ENCODE peak calls at places on chromosome 12, in six cellular contexts. N is cardiac muscle cell, B is Peyer's patch, V is BE2C, R is astrocyte of the spinal cord, Z is fibroblast of the aortic adventitia. C is an unnamed sample.

GRCh38 chr12:241266-241665 is 21.4 kb downstream of the SLC6A13 start:
- DNase-seq in Z (no peak), R (no peak), V (no peak), B (no peak), N (no peak), C (no peak)

GRCh38 chr12:4107436-4107878 is 166.1 kb upstream of the CCND2 start:
- DNase-seq in B (no peak), V (no peak), N (peak), Z (peak), R (peak), C (peak)

GRCh38 chr12:49937639-49938300 is 12.8 kb upstream of the AQP2 start:
- DNase-seq in Z (no peak), N (no peak), V (peak), R (no peak), B (no peak), C (no peak)

GRCh38 chr12:27572486-27573255 is 48.7 kb downstream of the PPFIBP1 start:
- DNase-seq in B (no peak), Z (peak), R (peak), N (no peak), V (no peak), C (peak)

GRCh38 chr12:59595557-59596231 is at the start of gene SLC16A7:
- DNase-seq in V (peak), N (peak), B (peak), R (peak), Z (peak), C (peak)

GRCh38 chr12:66698558-66698957 is 19.7 kb upstream of the GRIP1 start:
- DNase-seq in N (no peak), Z (no peak), R (no peak), V (no peak), B (no peak), C (no peak)

GRCh38 chr12:77830502-77830901 is at the start of gene NAV3:
- DNase-seq in Z (peak), V (no peak), N (peak), B (no peak), R (peak), C (peak)

GRCh38 chr12:125159687-125160086 is 94.5 kb downstream of the AACS start:
- DNase-seq in B (no peak), N (no peak), V (no peak), R (no peak), Z (no peak), C (no peak)

GRCh38 chr12:28535216-28535615 is 345.0 kb downstream of the CCDC91 start:
- DNase-seq in V (no peak), B (no peak), R (peak), Z (peak), N (peak), C (peak)

GRCh38 chr12:117188961-117189724 is 1.1 kb downstream of the FBXO21 start:
- DNase-seq in B (no peak), V (no peak), N (peak), R (peak), Z (peak), C (peak)

GRCh38 chr12:27743601-27744000 is 33.0 kb downstream of the MRPS35 start:
- DNase-seq in V (no peak), B (no peak), Z (no peak), R (no peak), N (no peak), C (no peak)

GRCh38 chr12:388547-389137 is 478 bp downstream of the KDM5A start:
- DNase-seq in N (peak), V (peak), R (peak), B (no peak), Z (peak), C (peak)

GRCh38 chr12:53504004-53504920 is 3.0 kb downstream of the NPFF start:
- DNase-seq in B (no peak), N (peak), Z (no peak), R (no peak), V (no peak), C (no peak)

GRCh38 chr12:122306407-122306806 is 40.1 kb upstream of the VPS33A start:
- DNase-seq in Z (no peak), B (no peak), N (no peak), R (no peak), V (no peak), C (no peak)
- TF ChIP-seq CTCF in Z (no peak), B (no peak), N (no peak), R (no peak), V (peak), C (no peak)

DNA sequence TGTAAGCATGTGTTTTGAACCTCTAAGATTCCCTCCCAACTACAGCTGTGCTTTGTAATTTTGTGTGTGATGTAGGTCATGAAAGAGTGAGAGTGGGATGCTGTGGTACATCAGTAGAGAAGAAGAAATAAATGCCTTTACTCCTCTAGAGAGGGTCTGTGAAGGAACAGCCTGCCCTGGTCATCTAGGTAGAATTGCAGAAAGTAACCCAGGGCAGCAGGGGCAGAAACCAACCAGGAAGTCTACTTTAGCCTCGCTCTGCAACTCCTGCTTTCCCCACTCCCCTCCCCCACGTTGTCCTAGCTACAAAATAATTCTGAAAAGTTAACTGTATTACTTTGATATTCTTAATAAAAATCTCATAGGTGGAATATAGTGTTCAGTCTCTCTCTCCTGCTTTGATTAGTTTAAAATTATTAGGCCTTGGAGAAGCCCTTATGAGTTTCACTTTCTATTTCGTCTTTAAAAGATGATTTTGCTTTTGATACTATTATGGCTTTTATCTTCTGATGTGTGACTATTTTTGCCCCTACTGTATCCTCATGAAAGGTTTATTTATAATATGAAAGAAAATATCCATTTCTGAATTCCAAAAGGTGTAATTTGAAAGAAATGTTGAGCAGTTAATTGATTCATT is 7.6 kb downstream of the TBK1 start:
- DNase-seq in N (no peak), R (no peak), V (no peak), B (no peak), Z (peak), C (no peak)
- H3K4me3 ChIP-seq in N (no peak), R (no peak), V (no peak), B (peak), Z (peak), C (no peak)

DNA sequence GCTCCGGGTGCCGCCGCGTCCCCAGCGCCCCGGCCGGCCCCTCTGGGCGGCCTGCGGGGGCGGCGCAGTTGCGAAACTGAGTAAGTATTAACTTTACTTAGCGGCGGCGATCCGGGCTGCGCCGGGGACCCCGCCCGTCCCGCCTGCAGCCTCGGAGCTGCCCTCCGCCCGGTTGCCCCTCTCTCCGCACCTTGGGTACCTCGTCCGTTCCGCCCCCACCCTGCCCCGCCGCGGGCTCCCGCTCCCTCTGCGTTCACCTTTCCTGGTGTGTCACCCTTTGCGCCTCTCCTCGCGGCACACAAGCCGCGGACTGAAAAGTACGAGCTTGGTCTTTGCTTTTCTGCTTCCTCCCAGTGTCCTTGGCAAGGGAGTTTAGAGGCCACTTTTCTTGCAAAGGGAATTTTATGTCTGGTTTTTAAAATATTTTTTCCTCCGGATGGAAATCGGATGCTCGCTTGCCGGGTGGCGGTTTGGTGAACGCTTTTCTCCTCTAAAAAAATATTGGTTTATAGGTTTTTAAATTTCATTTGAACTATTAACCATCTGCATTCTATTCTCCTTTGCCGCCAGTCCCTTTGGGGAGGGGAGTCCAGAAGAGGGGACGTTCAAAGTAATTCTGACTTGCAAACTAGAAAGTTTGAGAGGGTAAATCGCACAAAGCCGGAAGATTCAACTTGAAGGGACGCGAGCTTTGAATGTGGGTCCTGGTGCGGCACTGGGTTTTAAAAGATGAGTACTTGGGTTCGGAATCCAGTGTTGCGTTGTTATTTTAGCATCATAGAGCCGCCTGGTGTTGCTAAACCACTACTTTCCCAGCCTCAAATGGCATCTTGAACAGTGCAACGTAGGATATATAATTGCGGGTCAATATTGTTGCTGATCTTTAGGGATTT is 833 bp downstream of the RASSF8 start:
- DNase-seq in V (peak), N (peak), R (peak), Z (peak), B (peak), C (peak)
- TF ChIP-seq CTCF in V (no peak), N (no peak), R (peak), Z (peak), B (no peak), C (peak)

GRCh38 chr12:100720016-100720654 is 74.4 kb upstream of the ANO4 start:
- DNase-seq in N (peak), Z (no peak), B (no peak), V (no peak), R (no peak), C (peak)
- H3K4me3 ChIP-seq in N (no peak), Z (no peak), B (no peak), V (no peak), R (no peak), C (no peak)